ENCODE peak calls at places on chromosomes 16 and 17, in nine cellular contexts. One of them, this sample, is unnamed. For H3K4me1, the result is how much of the 10 kb centered on the place peaks cover.

GRCh38 chr17:74454197-74455024 is 12.0 kb upstream of the CD300A start:
- DNase-seq in stomach: no peak
- DNase-seq in effector memory CD4-positive, alpha-beta T cell: no peak
- DNase-seq in heart right ventricle: peak
- DNase-seq in PC-9: peak
- DNase-seq in SK-N-SH: no peak
- DNase-seq in testis: no peak
- DNase-seq in OCI-LY7: peak
- DNase-seq in sigmoid colon: peak
- DNase-seq in this sample: no peak

GRCh38 chr17:78484300-78485159 is 92.7 kb downstream of the DNAH17 start:
- DNase-seq in stomach: peak
- DNase-seq in effector memory CD4-positive, alpha-beta T cell: peak
- DNase-seq in heart right ventricle: no peak
- DNase-seq in PC-9: peak
- DNase-seq in SK-N-SH: no peak
- DNase-seq in testis: peak
- DNase-seq in OCI-LY7: peak
- DNase-seq in sigmoid colon: no peak
- DNase-seq in this sample: no peak

GRCh38 chr17:69818467-69818866 is 256.6 kb upstream of the KCNJ16 start:
- DNase-seq in stomach: no peak
- DNase-seq in effector memory CD4-positive, alpha-beta T cell: no peak
- DNase-seq in heart right ventricle: no peak
- DNase-seq in PC-9: no peak
- DNase-seq in SK-N-SH: no peak
- DNase-seq in testis: no peak
- DNase-seq in OCI-LY7: no peak
- DNase-seq in sigmoid colon: no peak
- DNase-seq in this sample: no peak

GRCh38 chr16:29820271-29820701 is at the start of gene MVP:
- DNase-seq in stomach: peak
- DNase-seq in effector memory CD4-positive, alpha-beta T cell: no peak
- DNase-seq in heart right ventricle: peak
- DNase-seq in PC-9: peak
- DNase-seq in SK-N-SH: peak
- DNase-seq in testis: peak
- DNase-seq in OCI-LY7: peak
- DNase-seq in sigmoid colon: peak
- DNase-seq in this sample: peak

GRCh38 chr17:22505660-22506059 is 813.3 kb downstream of the KCNJ18 start:
- DNase-seq in stomach: no peak
- DNase-seq in effector memory CD4-positive, alpha-beta T cell: no peak
- DNase-seq in heart right ventricle: no peak
- DNase-seq in PC-9: no peak
- DNase-seq in SK-N-SH: no peak
- DNase-seq in testis: no peak
- DNase-seq in OCI-LY7: no peak
- DNase-seq in sigmoid colon: no peak
- DNase-seq in this sample: no peak

GRCh38 chr17:72514888-72515287 is 394.1 kb downstream of the SOX9 start:
- DNase-seq in stomach: no peak
- DNase-seq in effector memory CD4-positive, alpha-beta T cell: no peak
- DNase-seq in heart right ventricle: peak
- DNase-seq in PC-9: no peak
- DNase-seq in SK-N-SH: no peak
- DNase-seq in testis: peak
- DNase-seq in OCI-LY7: no peak
- DNase-seq in sigmoid colon: no peak
- DNase-seq in this sample: no peak

GRCh38 chr16:57435838-57436237 is 11.3 kb downstream of the CIAPIN1 start:
- DNase-seq in stomach: peak
- DNase-seq in effector memory CD4-positive, alpha-beta T cell: no peak
- DNase-seq in heart right ventricle: no peak
- DNase-seq in PC-9: no peak
- DNase-seq in SK-N-SH: no peak
- DNase-seq in testis: no peak
- DNase-seq in OCI-LY7: no peak
- DNase-seq in sigmoid colon: no peak
- DNase-seq in this sample: no peak

GRCh38 chr16:81995651-81996050 is 15.6 kb downstream of the SDR42E1 start:
- DNase-seq in stomach: no peak
- DNase-seq in effector memory CD4-positive, alpha-beta T cell: no peak
- DNase-seq in heart right ventricle: no peak
- DNase-seq in PC-9: no peak
- DNase-seq in SK-N-SH: no peak
- DNase-seq in testis: no peak
- DNase-seq in OCI-LY7: no peak
- DNase-seq in sigmoid colon: no peak
- DNase-seq in this sample: no peak

GRCh38 chr17:44043326-44043725 is 23.1 kb downstream of the LSM12 start:
- DNase-seq in stomach: no peak
- DNase-seq in effector memory CD4-positive, alpha-beta T cell: no peak
- DNase-seq in heart right ventricle: no peak
- DNase-seq in PC-9: no peak
- DNase-seq in SK-N-SH: no peak
- DNase-seq in testis: no peak
- DNase-seq in OCI-LY7: no peak
- DNase-seq in sigmoid colon: peak
- DNase-seq in this sample: no peak

GRCh38 chr17:78278139-78278741 is 46.8 kb downstream of the TMEM235 start:
- DNase-seq in stomach: no peak
- DNase-seq in effector memory CD4-positive, alpha-beta T cell: no peak
- DNase-seq in heart right ventricle: no peak
- DNase-seq in PC-9: no peak
- DNase-seq in SK-N-SH: no peak
- DNase-seq in testis: no peak
- DNase-seq in OCI-LY7: peak
- DNase-seq in sigmoid colon: no peak
- DNase-seq in this sample: no peak

GRCh38 chr16:31676731-31677130 is 149.0 kb downstream of the AHSP start:
- DNase-seq in stomach: no peak
- DNase-seq in effector memory CD4-positive, alpha-beta T cell: no peak
- DNase-seq in heart right ventricle: no peak
- DNase-seq in PC-9: no peak
- DNase-seq in SK-N-SH: no peak
- DNase-seq in testis: no peak
- DNase-seq in OCI-LY7: no peak
- DNase-seq in sigmoid colon: no peak
- DNase-seq in this sample: no peak

GRCh38 chr16:16143038-16143763 is 80.1 kb downstream of the ABCC6 start:
- DNase-seq in stomach: no peak
- DNase-seq in effector memory CD4-positive, alpha-beta T cell: no peak
- DNase-seq in heart right ventricle: no peak
- DNase-seq in PC-9: no peak
- DNase-seq in SK-N-SH: no peak
- DNase-seq in testis: no peak
- DNase-seq in OCI-LY7: peak
- DNase-seq in sigmoid colon: no peak
- DNase-seq in this sample: no peak

GRCh38 chr16:81029930-81030604 is 5.6 kb upstream of the ATMIN start:
- DNase-seq in stomach: no peak
- DNase-seq in effector memory CD4-positive, alpha-beta T cell: no peak
- DNase-seq in heart right ventricle: no peak
- DNase-seq in PC-9: no peak
- DNase-seq in SK-N-SH: no peak
- DNase-seq in testis: no peak
- DNase-seq in OCI-LY7: no peak
- DNase-seq in sigmoid colon: no peak
- DNase-seq in this sample: no peak

GRCh38 chr16:68031951-68032350 is 8.9 kb downstream of the DUS2 start:
- DNase-seq in stomach: no peak
- DNase-seq in effector memory CD4-positive, alpha-beta T cell: no peak
- DNase-seq in heart right ventricle: no peak
- DNase-seq in PC-9: peak
- DNase-seq in SK-N-SH: no peak
- DNase-seq in testis: no peak
- DNase-seq in OCI-LY7: no peak
- DNase-seq in sigmoid colon: peak
- DNase-seq in this sample: peak

GRCh38 chr17:69874220-69874670 is 200.8 kb upstream of the KCNJ16 start:
- DNase-seq in stomach: no peak
- DNase-seq in effector memory CD4-positive, alpha-beta T cell: no peak
- DNase-seq in heart right ventricle: no peak
- DNase-seq in PC-9: no peak
- DNase-seq in SK-N-SH: no peak
- DNase-seq in testis: no peak
- DNase-seq in OCI-LY7: no peak
- DNase-seq in sigmoid colon: no peak
- DNase-seq in this sample: no peak

DNA sequence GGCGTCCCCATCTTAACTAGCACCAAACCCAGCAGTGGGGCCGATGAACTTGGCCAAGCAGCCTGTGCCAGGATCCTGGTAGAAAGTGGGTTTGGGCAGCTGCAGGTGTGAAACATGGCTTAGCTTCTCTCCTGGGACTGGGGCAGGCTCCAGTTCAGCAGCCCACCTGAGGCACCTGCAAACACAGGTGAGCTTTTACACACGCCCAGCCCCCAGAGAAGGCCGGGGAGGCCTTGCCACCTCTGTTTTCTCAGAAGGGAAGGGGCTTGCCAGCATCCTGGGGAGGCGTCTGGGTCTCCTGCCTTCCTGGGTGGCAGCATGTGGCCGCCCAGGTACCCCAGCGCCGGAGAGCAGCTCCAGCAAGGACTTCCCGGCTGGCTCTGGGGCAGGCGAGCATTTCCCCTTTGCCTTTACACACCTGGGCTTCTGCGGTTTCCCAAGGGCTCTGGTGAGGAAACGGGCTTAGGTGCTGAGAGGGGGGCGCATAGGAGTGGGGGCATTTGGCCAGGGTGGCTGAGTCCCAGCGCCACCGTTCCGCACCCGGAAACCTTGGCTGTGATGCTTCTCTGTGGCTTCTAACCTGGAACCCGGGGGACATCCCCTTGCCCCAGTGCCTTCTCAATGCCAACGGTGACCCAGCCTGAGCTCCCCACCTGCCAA is 81.6 kb upstream of the CBX4 start:
- DNase-seq in stomach: no peak
- DNase-seq in effector memory CD4-positive, alpha-beta T cell: no peak
- DNase-seq in heart right ventricle: no peak
- DNase-seq in PC-9: no peak
- DNase-seq in SK-N-SH: no peak
- DNase-seq in testis: no peak
- DNase-seq in OCI-LY7: no peak
- DNase-seq in sigmoid colon: no peak
- DNase-seq in this sample: no peak
- H3K4me1 ChIP-seq in stomach: half or more
- H3K4me1 ChIP-seq in effector memory CD4-positive, alpha-beta T cell: under half
- H3K4me1 ChIP-seq in heart right ventricle: under half
- H3K4me1 ChIP-seq in PC-9: under half
- H3K4me1 ChIP-seq in SK-N-SH: under half
- H3K4me1 ChIP-seq in testis: under half
- H3K4me1 ChIP-seq in OCI-LY7: under half
- H3K4me1 ChIP-seq in sigmoid colon: under half
- H3K4me1 ChIP-seq in this sample: under half

GRCh38 chr17:80968602-80969029 is 23.0 kb upstream of the CHMP6 start:
- DNase-seq in stomach: no peak
- DNase-seq in effector memory CD4-positive, alpha-beta T cell: no peak
- DNase-seq in heart right ventricle: no peak
- DNase-seq in PC-9: no peak
- DNase-seq in SK-N-SH: peak
- DNase-seq in testis: peak
- DNase-seq in OCI-LY7: no peak
- DNase-seq in sigmoid colon: peak
- DNase-seq in this sample: no peak

GRCh38 chr17:80969030-80969673 is 22.5 kb upstream of the CHMP6 start:
- DNase-seq in stomach: no peak
- DNase-seq in effector memory CD4-positive, alpha-beta T cell: no peak
- DNase-seq in heart right ventricle: no peak
- DNase-seq in PC-9: no peak
- DNase-seq in SK-N-SH: peak
- DNase-seq in testis: no peak
- DNase-seq in OCI-LY7: no peak
- DNase-seq in sigmoid colon: no peak
- DNase-seq in this sample: no peak

GRCh38 chr17:80965606-80966005 is 26.0 kb upstream of the CHMP6 start:
- DNase-seq in stomach: no peak
- DNase-seq in effector memory CD4-positive, alpha-beta T cell: no peak
- DNase-seq in heart right ventricle: no peak
- DNase-seq in PC-9: no peak
- DNase-seq in SK-N-SH: no peak
- DNase-seq in testis: no peak
- DNase-seq in OCI-LY7: no peak
- DNase-seq in sigmoid colon: no peak
- DNase-seq in this sample: no peak

GRCh38 chr17:80969674-80970043 is 22.0 kb upstream of the CHMP6 start:
- DNase-seq in stomach: no peak
- DNase-seq in effector memory CD4-positive, alpha-beta T cell: no peak
- DNase-seq in heart right ventricle: no peak
- DNase-seq in PC-9: no peak
- DNase-seq in SK-N-SH: no peak
- DNase-seq in testis: no peak
- DNase-seq in OCI-LY7: no peak
- DNase-seq in sigmoid colon: no peak
- DNase-seq in this sample: no peak

DNA sequence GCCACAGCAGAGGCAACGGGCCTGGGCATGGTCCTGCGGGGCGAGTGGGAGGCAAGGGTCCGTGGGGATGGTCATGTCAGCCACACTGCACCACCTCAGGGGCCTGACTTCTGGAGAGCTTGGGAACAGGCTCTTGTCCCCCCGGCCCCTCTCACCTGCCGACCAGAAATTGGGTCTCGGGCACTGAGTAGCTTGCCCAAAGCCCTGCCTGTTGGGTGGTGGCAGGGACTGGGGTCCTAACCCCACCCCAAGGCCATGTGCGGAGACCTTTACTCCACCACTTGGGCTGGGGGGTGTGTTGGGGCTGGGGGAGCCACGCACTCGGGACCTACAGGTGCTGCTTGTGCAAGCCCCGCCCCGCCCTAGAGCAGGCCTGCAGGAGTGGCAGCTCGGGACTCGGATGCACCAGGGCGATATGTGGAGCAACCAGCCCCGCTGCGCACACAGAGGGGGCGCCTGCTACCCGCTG is 24.2 kb upstream of the CHMP6 start:
- DNase-seq in stomach: no peak
- DNase-seq in effector memory CD4-positive, alpha-beta T cell: no peak
- DNase-seq in heart right ventricle: no peak
- DNase-seq in PC-9: no peak
- DNase-seq in SK-N-SH: no peak
- DNase-seq in testis: no peak
- DNase-seq in OCI-LY7: no peak
- DNase-seq in sigmoid colon: no peak
- DNase-seq in this sample: no peak
- H3K27ac ChIP-seq in stomach: no peak
- H3K27ac ChIP-seq in effector memory CD4-positive, alpha-beta T cell: no peak
- H3K27ac ChIP-seq in heart right ventricle: no peak
- H3K27ac ChIP-seq in PC-9: no peak
- H3K27ac ChIP-seq in SK-N-SH: no peak
- H3K27ac ChIP-seq in testis: no peak
- H3K27ac ChIP-seq in OCI-LY7: no peak
- H3K27ac ChIP-seq in sigmoid colon: peak
- H3K27ac ChIP-seq in this sample: no peak

GRCh38 chr17:3894927-3895343 is 2.1 kb upstream of the CAMKK1 start:
- DNase-seq in stomach: peak
- DNase-seq in effector memory CD4-positive, alpha-beta T cell: no peak
- DNase-seq in heart right ventricle: peak
- DNase-seq in PC-9: peak
- DNase-seq in SK-N-SH: no peak
- DNase-seq in testis: no peak
- DNase-seq in OCI-LY7: no peak
- DNase-seq in sigmoid colon: no peak
- DNase-seq in this sample: peak
- H3K4me1 ChIP-seq in stomach: half or more
- H3K4me1 ChIP-seq in effector memory CD4-positive, alpha-beta T cell: under half
- H3K4me1 ChIP-seq in heart right ventricle: half or more
- H3K4me1 ChIP-seq in PC-9: under half
- H3K4me1 ChIP-seq in SK-N-SH: under half
- H3K4me1 ChIP-seq in testis: under half
- H3K4me1 ChIP-seq in OCI-LY7: half or more
- H3K4me1 ChIP-seq in sigmoid colon: half or more
- H3K4me1 ChIP-seq in this sample: under half

GRCh38 chr17:15892679-15893332 is 52.1 kb upstream of the ADORA2B start:
- DNase-seq in stomach: no peak
- DNase-seq in effector memory CD4-positive, alpha-beta T cell: no peak
- DNase-seq in heart right ventricle: no peak
- DNase-seq in PC-9: peak
- DNase-seq in SK-N-SH: no peak
- DNase-seq in testis: no peak
- DNase-seq in OCI-LY7: no peak
- DNase-seq in sigmoid colon: no peak
- DNase-seq in this sample: no peak
- H3K27ac ChIP-seq in stomach: no peak
- H3K27ac ChIP-seq in effector memory CD4-positive, alpha-beta T cell: no peak
- H3K27ac ChIP-seq in heart right ventricle: no peak
- H3K27ac ChIP-seq in PC-9: peak
- H3K27ac ChIP-seq in SK-N-SH: no peak
- H3K27ac ChIP-seq in testis: no peak
- H3K27ac ChIP-seq in OCI-LY7: no peak
- H3K27ac ChIP-seq in sigmoid colon: no peak
- H3K27ac ChIP-seq in this sample: peak

This sample was measured in lung.